ENCODE peak calls at places on chromosomes 16 and 17, in eight cellular contexts. E, S, R, Z, B, O, I and F are unnamed samples.

GRCh38 chr16:85899444-85899843 is 482 bp downstream of the IRF8 start:
- DNase-seq in S (no peak), I (no peak), R (no peak), B (no peak), Z (no peak), O (peak), E (no peak), F (no peak)

GRCh38 chr16:4947722-4948503 is 10.2 kb upstream of the SEC14L5 start:
- DNase-seq in I (no peak), Z (no peak), B (no peak), R (no peak), E (no peak), O (no peak), S (peak), F (no peak)

GRCh38 chr17:76382305-76382802 is 2.1 kb upstream of the SPHK1 start:
- DNase-seq in B (peak), Z (peak), R (no peak), S (peak), O (no peak), I (peak), E (no peak), F (no peak)

GRCh38 chr17:78351449-78352006 is 8.3 kb downstream of the SOCS3 start:
- DNase-seq in I (peak), S (peak), E (peak), Z (no peak), B (no peak), O (no peak), R (no peak), F (no peak)

GRCh38 chr16:23511731-23512130 is 1.4 kb upstream of the GGA2 start:
- DNase-seq in R (no peak), S (no peak), O (no peak), Z (no peak), E (no peak), B (no peak), I (no peak), F (no peak)

GRCh38 chr16:77584205-77584859 is 138.0 kb upstream of the NUDT7 start:
- DNase-seq in S (peak), E (no peak), I (peak), Z (peak), O (no peak), B (peak), R (peak), F (peak)

GRCh38 chr17:44840274-44840673 is 7.4 kb upstream of the HIGD1B start:
- DNase-seq in R (no peak), S (no peak), I (no peak), B (no peak), E (no peak), O (no peak), Z (no peak), F (no peak)

GRCh38 chr17:29151567-29151966 is 28.6 kb downstream of the MYO18A start:
- DNase-seq in Z (no peak), R (no peak), S (peak), I (no peak), O (no peak), B (no peak), E (no peak), F (no peak)

GRCh38 chr17:47844814-47845453 is 3.9 kb upstream of the SCRN2 start:
- DNase-seq in O (no peak), E (no peak), S (no peak), I (no peak), B (no peak), R (no peak), Z (no peak), F (no peak)

GRCh38 chr16:66846831-66847230 is 2.6 kb downstream of the CA7 start:
- DNase-seq in R (no peak), I (no peak), E (no peak), O (no peak), S (no peak), B (no peak), Z (no peak), F (no peak)

GRCh38 chr16:728131-728889 is 1.4 kb downstream of the HAGHL start:
- DNase-seq in S (peak), Z (peak), R (peak), E (peak), O (peak), B (peak), I (peak), F (peak)

GRCh38 chr16:51113254-51114125 is 37.6 kb downstream of the SALL1 start:
- DNase-seq in Z (no peak), E (no peak), S (no peak), R (no peak), O (no peak), I (no peak), B (no peak), F (peak)

GRCh38 chr16:86403541-86404163 is 106.7 kb upstream of the FOXF1 start:
- DNase-seq in B (no peak), O (no peak), R (no peak), Z (no peak), S (peak), I (no peak), E (no peak), F (no peak)

GRCh38 chr17:68804777-68805176 is 150.4 kb downstream of the ABCA8 start:
- DNase-seq in Z (no peak), S (no peak), E (no peak), B (no peak), O (no peak), I (no peak), R (no peak), F (no peak)

GRCh38 chr17:40848583-40849235 is 18.3 kb downstream of the KRT12 start:
- DNase-seq in E (no peak), I (no peak), O (no peak), S (no peak), B (no peak), Z (no peak), R (no peak), F (no peak)

GRCh38 chr17:64788286-64789060 is 126.4 kb upstream of the SMURF2 start:
- DNase-seq in O (no peak), B (no peak), E (no peak), S (no peak), Z (no peak), R (no peak), I (no peak), F (no peak)

GRCh38 chr16:2086812-2087425 is 39.1 kb downstream of the TSC2 start:
- DNase-seq in O (no peak), R (no peak), E (no peak), I (no peak), S (no peak), Z (no peak), B (no peak), F (no peak)

GRCh38 chr17:67018429-67019125 is 25.8 kb upstream of the CACNG1 start:
- DNase-seq in R (no peak), I (no peak), O (no peak), S (no peak), E (no peak), B (no peak), Z (no peak), F (no peak)

GRCh38 chr16:85611455-85612190 is 1.5 kb upstream of the GSE1 start:
- DNase-seq in B (peak), R (no peak), S (peak), I (peak), E (peak), Z (peak), O (peak), F (peak)

GRCh38 chr17:42016952-42017865 is at the start of gene DNAJC7:
- DNase-seq in Z (peak), B (peak), E (peak), R (peak), O (peak), I (peak), S (peak), F (peak)

GRCh38 chr16:63289834-63290460 is 1253.7 kb upstream of the CDH8 start:
- DNase-seq in S (peak), E (no peak), I (peak), Z (no peak), B (no peak), O (no peak), R (peak), F (peak)

GRCh38 chr17:69142473-69142802 is 743 bp upstream of the ABCA6 start:
- DNase-seq in E (no peak), Z (no peak), R (no peak), O (no peak), I (peak), B (no peak), S (peak), F (no peak)

GRCh38 chr16:65283238-65283651 is 161.4 kb upstream of the CDH11 start:
- DNase-seq in O (no peak), E (no peak), B (no peak), I (no peak), S (peak), Z (no peak), R (no peak), F (no peak)

GRCh38 chr16:49795513-49795912 is 60.4 kb downstream of the ZNF423 start:
- DNase-seq in O (no peak), Z (no peak), I (no peak), E (no peak), R (no peak), B (no peak), S (no peak), F (no peak)

GRCh38 chr17:1325766-1326165 is 46.3 kb downstream of the TRARG1 start:
- DNase-seq in I (no peak), S (no peak), B (no peak), R (no peak), O (no peak), Z (no peak), E (no peak), F (no peak)

GRCh38 chr17:30376621-30377452 is 1.9 kb upstream of the CPD start:
- DNase-seq in O (no peak), E (peak), S (peak), R (no peak), Z (peak), B (peak), I (no peak), F (peak)

GRCh38 chr17:77193653-77194052 is 52.9 kb downstream of the SEC14L1 start:
- DNase-seq in S (no peak), E (no peak), R (no peak), Z (no peak), O (no peak), B (no peak), I (no peak), F (no peak)